ENCODE peak calls at places on chromosome 6, in five cellular contexts. Z is brain microvascular endothelial cell, Y is fibroblast of pulmonary artery, X is GM12865, C is cardiac muscle cell. O is an unnamed sample.

GRCh38 chr6:127201321-127201720 is 65.3 kb upstream of the RNF146 start:
- DNase-seq in Z (peak), X (no peak), Y (peak), C (peak), O (no peak)

GRCh38 chr6:105179244-105180065 is at the start of gene POPDC3:
- DNase-seq in Z (peak), C (peak), X (peak), Y (peak), O (no peak)

GRCh38 chr6:78835817-78836216 is 31.5 kb upstream of the IRAK1BP1 start:
- DNase-seq in C (peak), Z (no peak), Y (peak), X (peak), O (peak)

GRCh38 chr6:152428126-152428525 is 209.0 kb downstream of the SYNE1 start:
- DNase-seq in Y (peak), C (peak), X (no peak), Z (peak), O (no peak)

GRCh38 chr6:118801257-118801656 is 92.7 kb upstream of the ASF1A start:
- DNase-seq in Y (no peak), C (no peak), Z (no peak), X (no peak), O (no peak)

GRCh38 chr6:117270960-117271507 is 5.7 kb downstream of the VGLL2 start:
- DNase-seq in Y (no peak), Z (no peak), X (no peak), C (no peak), O (no peak)

GRCh38 chr6:17054647-17055046 is 47.2 kb upstream of the STMND1 start:
- DNase-seq in X (no peak), Y (no peak), C (no peak), Z (no peak), O (no peak)

GRCh38 chr6:39091163-39091562 is 23.8 kb downstream of the SAYSD1 start:
- DNase-seq in C (no peak), X (no peak), Z (no peak), Y (no peak), O (no peak)

GRCh38 chr6:144675231-144675861 is 390.2 kb downstream of the UTRN start:
- DNase-seq in Z (peak), C (peak), X (peak), Y (peak), O (peak)

GRCh38 chr6:156957931-156958547 is 180.9 kb downstream of the ARID1B start:
- DNase-seq in C (no peak), Y (no peak), X (peak), Z (no peak), O (no peak)

GRCh38 chr6:13432526-13433218 is 54.7 kb downstream of the GFOD1 start:
- DNase-seq in Y (no peak), C (no peak), Z (no peak), X (peak), O (no peak)

GRCh38 chr6:35152067-35152707 is 11.0 kb upstream of the TCP11 start:
- DNase-seq in C (no peak), X (no peak), Z (no peak), Y (peak), O (no peak)

GRCh38 chr6:87397656-87398055 is 10.1 kb upstream of the CFAP206 start:
- DNase-seq in X (no peak), C (no peak), Z (no peak), Y (no peak), O (no peak)

GRCh38 chr6:38169826-38170526 is 350.4 kb downstream of the ZFAND3 start:
- DNase-seq in Y (no peak), C (no peak), X (no peak), Z (no peak), O (peak)

GRCh38 chr6:125746731-125747588 is 2.5 kb upstream of the HEY2 start:
- DNase-seq in Z (peak), X (peak), C (peak), Y (peak), O (no peak)

GRCh38 chr6:137638926-137639706 is 144.9 kb upstream of the OLIG3 start:
- DNase-seq in X (peak), Z (no peak), Y (no peak), C (no peak), O (no peak)

GRCh38 chr6:89385156-89385667 is 26.9 kb downstream of the RRAGD start:
- DNase-seq in C (peak), Y (peak), Z (no peak), X (peak), O (no peak)

GRCh38 chr6:147080215-147080614 is 124.0 kb upstream of the STXBP5 start:
- DNase-seq in Y (no peak), X (no peak), C (no peak), Z (no peak), O (no peak)

GRCh38 chr6:33976425-33977360 is 169.2 kb downstream of the GRM4 start:
- DNase-seq in Z (no peak), X (no peak), Y (no peak), C (no peak), O (no peak)

GRCh38 chr6:164795091-164795490 is 514.3 kb downstream of the C6orf118 start:
- DNase-seq in Z (no peak), C (no peak), Y (no peak), X (no peak), O (no peak)

DNA sequence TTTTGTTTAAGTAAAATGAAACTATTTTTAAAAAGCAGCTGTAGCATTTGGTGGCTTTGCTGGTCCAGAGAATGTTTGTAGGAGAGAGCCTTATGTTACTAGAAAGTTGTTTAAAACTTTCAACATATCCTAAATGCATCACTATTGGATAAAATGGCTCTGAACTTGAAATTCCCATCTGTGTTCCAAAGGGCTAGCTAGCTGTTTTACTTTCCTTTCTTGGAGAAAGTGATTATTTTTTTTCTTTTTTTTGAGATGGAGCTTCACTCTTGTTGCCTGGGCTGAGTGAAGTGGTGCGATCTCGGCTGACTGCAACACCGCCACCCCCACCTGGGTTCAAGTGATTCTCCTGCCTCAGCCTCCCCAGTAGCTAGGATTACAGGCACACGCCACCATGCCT is 2.5 kb downstream of the SYNJ2 start:
- DNase-seq in Y (no peak), X (no peak), C (no peak), Z (no peak), O (no peak)
- H3K4me3 ChIP-seq in Y (no peak), X (no peak), C (no peak), Z (peak), O (no peak)

GRCh38 chr6:3031857-3032256 is 32.2 kb downstream of the NQO2 start:
- DNase-seq in Y (no peak), X (peak), Z (no peak), C (no peak), O (no peak)
- TF ChIP-seq CTCF in Y (no peak), X (no peak), Z (no peak), C (no peak), O (peak)

GRCh38 chr6:108114861-108115597 is 40.5 kb upstream of the OSTM1 start:
- DNase-seq in X (no peak), C (peak), Z (peak), Y (peak), O (no peak)

GRCh38 chr6:108116424-108116780 is 41.9 kb upstream of the OSTM1 start:
- DNase-seq in X (no peak), Y (no peak), C (no peak), Z (no peak), O (no peak)

GRCh38 chr6:108115598-108116058 is 41.1 kb upstream of the OSTM1 start:
- DNase-seq in X (peak), C (peak), Y (peak), Z (no peak), O (no peak)

GRCh38 chr6:108116781-108117426 is 42.4 kb upstream of the OSTM1 start:
- DNase-seq in X (no peak), C (no peak), Z (no peak), Y (no peak), O (no peak)

GRCh38 chr6:108113557-108114519 is 39.3 kb upstream of the OSTM1 start:
- DNase-seq in X (peak), Y (peak), C (peak), Z (peak), O (no peak)
- H3K4me3 ChIP-seq in X (no peak), Y (peak), C (no peak), Z (peak), O (no peak)

GRCh38 chr6:44127186-44128019 is at the start of the genes MRPL14 and TMEM63B:
- DNase-seq in X (peak), Y (peak), Z (peak), C (peak), O (no peak)

GRCh38 chr6:44131880-44132279 is 4.5 kb downstream of the TMEM63B start:
- DNase-seq in Z (no peak), X (no peak), C (no peak), Y (no peak), O (peak)

GRCh38 chr6:44129841-44130322 is 2.5 kb downstream of the TMEM63B start:
- DNase-seq in X (no peak), Y (no peak), C (no peak), Z (no peak), O (no peak)

GRCh38 chr6:44126320-44127149 is 717 bp downstream of the MRPL14 start:
- DNase-seq in C (peak), Y (peak), Z (peak), X (peak), O (no peak)

GRCh38 chr6:44128020-44128917 is 915 bp downstream of the TMEM63B start:
- DNase-seq in X (peak), C (peak), Y (peak), Z (peak), O (no peak)
- TF ChIP-seq CTCF in X (no peak), C (no peak), Y (no peak), Z (peak), O (no peak)

DNA sequence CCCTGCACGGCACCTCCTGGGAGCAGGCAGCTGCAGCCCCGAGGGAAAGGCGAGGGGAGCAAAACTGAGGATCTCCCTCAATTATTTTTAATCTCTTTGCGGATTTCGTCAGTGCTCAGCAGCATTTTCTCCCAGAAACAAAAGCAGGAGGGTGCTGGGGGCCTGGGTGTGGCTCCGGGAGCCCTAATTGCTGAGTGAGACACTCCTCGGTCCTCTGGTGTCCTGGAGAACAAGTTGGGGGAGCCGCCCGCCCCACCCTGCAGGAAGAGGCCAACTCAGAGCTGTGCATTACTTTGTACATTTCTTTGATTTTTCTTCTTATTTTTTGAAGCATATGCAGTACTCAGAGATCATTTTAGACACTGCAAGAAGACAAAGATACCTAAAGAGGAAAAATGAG is 56.4 kb downstream of the RIOK1 start:
- DNase-seq in C (no peak), Y (no peak), Z (no peak), X (no peak), O (no peak)
- H3K4me3 ChIP-seq in C (no peak), Y (no peak), Z (no peak), X (no peak), O (no peak)